ENCODE peak calls at places on chromosomes 7 and 10, in five cellular contexts. Y, C, R, A and X are unnamed samples.

GRCh38 chr10:122911889-122912484 is 1.6 kb downstream of the FAM24A start:
- DNase-seq in A (peak), R (peak), Y (peak), C (peak), X (peak)

GRCh38 chr10:132701099-132701845 is 84.7 kb downstream of the NKX6-2 start:
- DNase-seq in Y (no peak), R (no peak), C (no peak), A (no peak), X (no peak)

GRCh38 chr7:148700693-148701092 is 2.0 kb downstream of the CUL1 start:
- DNase-seq in A (no peak), C (no peak), Y (no peak), R (peak), X (peak)

GRCh38 chr10:69739561-69739960 is 62.1 kb upstream of the COL13A1 start:
- DNase-seq in A (no peak), R (no peak), C (no peak), Y (no peak), X (no peak)

GRCh38 chr10:132987671-132988571 is 45.6 kb upstream of the CFAP46 start:
- DNase-seq in Y (no peak), C (no peak), R (peak), A (no peak), X (peak)

GRCh38 chr10:3278771-3279170 is 106.2 kb upstream of the PITRM1 start:
- DNase-seq in Y (no peak), A (no peak), C (no peak), R (no peak), X (no peak)

GRCh38 chr7:108448777-108449576 is 7.3 kb downstream of the NRCAM start:
- DNase-seq in A (no peak), Y (no peak), C (peak), R (no peak), X (no peak)

GRCh38 chr7:88368686-88369085 is 62.0 kb upstream of the STEAP4 start:
- DNase-seq in A (no peak), C (no peak), Y (no peak), R (no peak), X (no peak)

GRCh38 chr10:36489928-36490279 is 635.5 kb upstream of the ANKRD30A start:
- DNase-seq in C (no peak), A (peak), R (no peak), Y (no peak), X (peak)

GRCh38 chr7:78020131-78020873 is 221.7 kb downstream of the PHTF2 start:
- DNase-seq in Y (peak), R (peak), A (peak), C (peak), X (peak)

GRCh38 chr10:67705921-67706320 is 9.9 kb upstream of the CTNNA3 start:
- DNase-seq in C (no peak), Y (no peak), A (no peak), R (no peak), X (no peak)

GRCh38 chr7:12158334-12159060 is 52.6 kb upstream of the TMEM106B start:
- DNase-seq in Y (no peak), C (no peak), R (peak), A (no peak), X (peak)

GRCh38 chr10:12750526-12751201 is 250.8 kb downstream of the CCDC3 start:
- DNase-seq in C (no peak), R (no peak), Y (no peak), A (no peak), X (no peak)

GRCh38 chr7:74373536-74373935 is 80.2 kb upstream of the GTF2IRD1 start:
- DNase-seq in R (no peak), C (no peak), A (no peak), Y (no peak), X (no peak)

GRCh38 chr10:99304027-99304856 is 24.9 kb upstream of the CNNM1 start:
- DNase-seq in C (no peak), R (no peak), Y (no peak), A (no peak), X (no peak)

GRCh38 chr7:30134523-30135270 is at the start of gene MTURN:
- DNase-seq in Y (peak), A (peak), R (peak), C (peak), X (peak)

GRCh38 chr7:80879849-80880248 is 39.0 kb downstream of the SEMA3C start:
- DNase-seq in C (no peak), Y (no peak), A (no peak), R (peak), X (no peak)

GRCh38 chr7:7567898-7568531 is 1.3 kb downstream of the MIOS start:
- DNase-seq in A (no peak), R (no peak), C (no peak), Y (no peak), X (no peak)

GRCh38 chr10:110229155-110229554 is 21.8 kb downstream of the MXI1 start:
- DNase-seq in Y (no peak), C (no peak), A (no peak), R (no peak), X (no peak)

GRCh38 chr7:84187087-84187805 is 7.3 kb downstream of the SEMA3A start:
- DNase-seq in C (no peak), Y (no peak), A (no peak), R (no peak), X (no peak)

GRCh38 chr7:81004098-81004497 is 85.2 kb upstream of the SEMA3C start:
- DNase-seq in Y (no peak), C (no peak), R (peak), A (no peak), X (peak)

GRCh38 chr7:131557521-131558385 is 1.3 kb upstream of the PODXL start:
- DNase-seq in A (no peak), Y (peak), C (peak), R (no peak), X (no peak)

GRCh38 chr7:42285383-42285824 is 48.4 kb upstream of the GLI3 start:
- DNase-seq in C (no peak), R (no peak), A (no peak), Y (no peak), X (peak)

GRCh38 chr10:119263966-119264621 is 56.7 kb downstream of the GRK5 start:
- DNase-seq in R (peak), C (no peak), Y (no peak), A (no peak), X (no peak)